ENCODE peak calls at places on chromosomes 12 and 14, in nine cellular contexts. A is Peyer's patch, D is breast epithelium, S is endothelial cell of umbilical vein, M is body of pancreas, Y is stomach, L is transverse colon, Q is A549, N is uterus. I is an unnamed sample.

GRCh38 chr12:27964123-27964522 is 8.4 kb downstream of the PTHLH start:
- DNase-seq in L (no peak), D (no peak), Y (no peak), N (no peak), S (peak; percentile 15), A (no peak), Q (peak; percentile 58), M (no peak), I (no peak)

GRCh38 chr12:49462103-49462739 is 76.6 kb upstream of the KCNH3 start:
- DNase-seq in A (no peak), M (no peak), Y (peak; percentile 44), L (no peak), S (peak; percentile 47), N (no peak), D (no peak), Q (no peak), I (no peak)

GRCh38 chr12:66397574-66397973 is 95.3 kb downstream of the HELB start:
- DNase-seq in S (no peak), Q (no peak), Y (no peak), D (no peak), A (no peak), L (no peak), M (no peak), N (no peak), I (no peak)

GRCh38 chr12:83958997-83959396 is 953.6 kb downstream of the SLC6A15 start:
- DNase-seq in N (no peak), Q (no peak), Y (no peak), M (no peak), D (no peak), S (no peak), L (no peak), A (no peak), I (no peak)

GRCh38 chr12:41213107-41213506 is 25.0 kb downstream of the PDZRN4 start:
- DNase-seq in Q (no peak), S (no peak), Y (no peak), A (no peak), M (no peak), N (no peak), D (no peak), L (no peak), I (no peak)

GRCh38 chr14:77355811-77356210 is 21.1 kb downstream of the TMED8 start:
- DNase-seq in A (no peak), Y (no peak), D (no peak), L (no peak), M (no peak), S (no peak), Q (no peak), N (no peak), I (no peak)

GRCh38 chr14:94174622-94175402 is 690 bp downstream of the PPP4R4 start:
- DNase-seq in S (no peak), Y (no peak), D (no peak), Q (no peak), M (no peak), N (peak; percentile 36), A (no peak), L (no peak), I (peak; percentile 68)

GRCh38 chr14:64113279-64113678 is 180.9 kb downstream of the ESR2 start:
- DNase-seq in M (peak; percentile 92), D (no peak), S (no peak), Q (no peak), A (peak; percentile 78), Y (peak; percentile 78), L (peak; percentile 75), N (no peak), I (no peak)

GRCh38 chr14:90649096-90649495 is 167.1 kb downstream of the TTC7B start:
- DNase-seq in N (no peak), A (no peak), Y (no peak), S (peak; percentile 70), Q (no peak), D (no peak), M (no peak), L (no peak), I (no peak)

GRCh38 chr14:75333523-75334190 is 55.0 kb downstream of the FOS start:
- DNase-seq in Q (no peak), M (no peak), A (no peak), D (no peak), S (no peak), N (no peak), L (no peak), Y (no peak), I (peak; percentile 80)

GRCh38 chr14:71108398-71109114 is 201.3 kb downstream of the PCNX1 start:
- DNase-seq in Y (no peak), Q (no peak), S (no peak), L (no peak), M (no peak), D (no peak), N (no peak), A (no peak), I (no peak)

GRCh38 chr14:49586673-49587460 is 687 bp upstream of the RPS29 start:
- DNase-seq in A (peak; percentile 62), N (peak; percentile 33), M (no peak), L (peak; percentile 27), D (no peak), S (peak; percentile 87), Y (no peak), Q (peak; percentile 83), I (no peak)

GRCh38 chr14:104680806-104681688 is 8.4 kb upstream of the INF2 start:
- DNase-seq in L (peak; percentile 77), S (peak; percentile 77), Y (peak; percentile 87), Q (peak; percentile 86), A (peak; percentile 91), D (peak; percentile 79), N (peak; percentile 66), M (peak; percentile 87), I (peak; percentile 75)
- TF ChIP-seq CTCF in L (no peak), S (no peak), Y (no peak), Q (peak; percentile 27), A (peak; percentile 33), D (no peak), N (peak; percentile 5), M (peak; percentile 35), I (no peak)

DNA sequence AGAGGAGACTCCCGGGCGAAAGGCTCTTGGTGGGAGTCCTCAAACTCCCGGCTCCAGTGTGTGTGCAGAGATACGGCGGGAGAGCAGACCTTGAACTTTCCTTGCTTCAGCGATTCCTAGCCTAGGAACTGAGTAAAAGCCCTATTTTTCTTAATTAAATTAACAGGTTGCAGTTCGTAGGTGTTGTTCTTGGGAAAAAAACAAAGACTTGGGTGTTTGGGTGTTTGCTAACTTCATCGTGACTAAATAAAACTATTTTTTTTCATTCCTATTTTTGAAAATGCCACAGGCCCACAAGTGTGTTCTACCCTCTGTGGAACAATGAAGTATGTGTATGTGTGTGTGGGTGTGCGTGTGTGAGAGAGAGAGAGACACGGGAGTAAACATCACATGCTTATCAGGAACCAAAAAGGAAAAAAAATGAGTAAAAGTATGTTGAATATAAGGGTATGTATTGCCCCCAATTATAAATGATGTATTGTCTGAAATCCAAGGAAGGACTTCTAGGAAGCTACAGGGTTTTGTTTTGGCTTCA is 641 bp downstream of the TMEM117 start:
- DNase-seq in N (peak; percentile 17), A (no peak), L (no peak), M (peak; percentile 39), Q (peak; percentile 36), D (no peak), S (peak; percentile 49), Y (no peak), I (no peak)
- TF ChIP-seq POLR2A in N (no peak), A (no peak), L (peak; percentile 46), M (no peak), Q (no peak), D (no peak), S (no peak), Y (no peak), I (no peak)

DNA sequence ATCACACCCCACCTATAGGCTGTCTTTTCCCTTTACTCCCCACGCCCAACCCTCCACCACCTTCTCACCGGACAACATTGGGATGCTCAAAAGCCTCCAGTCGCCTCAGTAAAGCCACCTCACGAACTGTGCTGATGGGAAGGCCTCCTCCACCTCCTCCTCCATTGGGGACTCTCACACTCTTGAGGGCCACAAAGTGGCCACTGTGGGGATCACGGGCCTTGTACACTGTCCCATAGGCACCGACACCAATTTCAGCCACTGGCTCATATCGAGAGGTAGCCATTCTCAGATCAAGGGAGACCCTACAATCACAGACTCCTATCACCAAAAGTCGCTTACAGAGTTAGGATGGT is 700 bp downstream of the CDK4 start:
- DNase-seq in L (no peak), Q (no peak), A (no peak), Y (no peak), S (no peak), M (no peak), D (no peak), N (no peak), I (no peak)
- H3K4me3 ChIP-seq in L (peak overlapping the region; percentile 58), Q (peak overlapping the region; percentile 69), A (peak overlapping the region; percentile 49), Y (peak overlapping the region; percentile 61), S (peak overlapping the region; percentile 78), M (peak overlapping the region; percentile 27), D (peak overlapping the region; percentile 68), N (peak overlapping the region; percentile 92), I (peak overlapping the region; percentile 71)

GRCh38 chr12:132600048-132601032 is 10.0 kb downstream of the LRCOL1 start:
- DNase-seq in Q (peak; percentile 78), A (peak; percentile 70), N (peak; percentile 57), L (peak; percentile 71), M (peak; percentile 66), Y (peak; percentile 60), S (peak; percentile 67), D (peak; percentile 74), I (no peak)
- TF ChIP-seq CTCF in Q (peak; percentile 74), A (peak; percentile 57), N (peak; percentile 84), L (peak; percentile 51), M (peak; percentile 59), Y (peak; percentile 32), S (peak; percentile 71), D (peak; percentile 70), I (no peak)

DNA sequence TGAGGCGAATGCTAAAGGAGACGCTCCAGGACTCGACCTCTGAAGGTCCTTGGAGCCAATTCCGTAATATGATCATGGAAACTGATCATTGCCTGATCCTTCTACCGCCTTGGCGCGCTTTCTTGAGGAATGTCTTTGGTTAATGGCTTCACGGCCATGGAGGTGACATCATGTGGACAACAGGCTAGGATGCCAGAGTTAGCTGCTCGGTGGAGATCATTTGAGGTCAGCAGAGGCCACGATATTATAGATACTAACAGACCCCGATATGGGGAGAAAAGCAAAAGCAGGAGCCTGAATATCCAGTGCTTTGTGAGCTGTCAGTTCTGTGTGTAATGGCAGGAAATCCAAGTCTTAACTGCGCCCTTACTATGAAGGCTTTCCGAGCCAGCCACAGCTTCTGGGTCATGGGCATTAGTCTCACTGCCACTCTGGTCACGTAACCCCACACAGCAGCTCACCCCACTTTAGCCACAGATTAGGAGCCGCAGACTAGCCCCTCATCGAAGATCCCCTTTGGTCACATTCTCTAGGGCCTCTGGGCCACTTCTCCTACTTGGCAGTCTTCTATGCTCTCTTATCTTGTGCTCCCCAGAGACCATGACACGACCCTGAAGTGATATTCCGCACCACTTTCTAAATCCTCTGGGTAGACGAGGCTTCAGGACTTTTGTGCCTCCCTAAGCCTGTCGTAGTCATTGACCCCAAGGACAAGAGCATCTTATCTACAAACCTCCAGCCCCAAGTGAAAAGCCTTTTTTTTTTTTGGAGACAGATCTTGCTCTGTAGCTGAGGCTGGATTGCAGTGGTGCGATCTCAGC is 724 bp upstream of the CS start:
- DNase-seq in D (no peak), M (no peak), Q (no peak), N (no peak), L (no peak), S (no peak), A (no peak), Y (no peak), I (peak; percentile 63)
- TF ChIP-seq POLR2A in D (no peak), M (no peak), Q (no peak), N (no peak), L (no peak), S (no peak), A (no peak), Y (no peak), I (no peak)